ENCODE peak calls at places on chromosomes 4 and X, in nine cellular contexts. Z is BJ, T is GM13976, O is glutamatergic neuron, P is cardiac fibroblast, W is PC-3, M is fibroblast of lung, V is AG04449, L is astrocyte of the spinal cord. C is an unnamed sample.
A peak's percentile ranks its signal among the peaks of the same experiment; 100 is the strongest.

GRCh38 chrX:41333994-41334865 is at the start of gene DDX3X:
- DNase-seq in Z (peak; percentile 32), T (peak; percentile 85), O (peak; percentile 77), P (peak; percentile 91), W (peak; percentile 81), M (peak; percentile 87), V (no peak), L (peak; percentile 94), C (peak; percentile 33)

GRCh38 chr4:76984127-76984526 is 34.6 kb downstream of the SEPTIN11 start:
- DNase-seq in Z (no peak), T (peak; percentile 37), O (no peak), P (peak; percentile 71), W (peak; percentile 21), M (peak; percentile 59), V (no peak), L (peak; percentile 79), C (no peak)

GRCh38 chrX:153537080-153537479 is 19.6 kb downstream of the ATP2B3 start:
- DNase-seq in Z (no peak), T (no peak), O (no peak), P (no peak), W (no peak), M (no peak), V (no peak), L (no peak), C (no peak)

GRCh38 chrX:24149346-24150050 is at the start of gene ZFX:
- DNase-seq in Z (no peak), T (peak; percentile 58), O (peak; percentile 59), P (peak; percentile 75), W (peak; percentile 42), M (peak; percentile 76), V (no peak), L (peak; percentile 74), C (no peak)

GRCh38 chr4:19386786-19387185 is 864.9 kb upstream of the SLIT2 start:
- DNase-seq in Z (no peak), T (no peak), O (no peak), P (no peak), W (peak; percentile 38), M (peak; percentile 46), V (no peak), L (no peak), C (no peak)

GRCh38 chrX:51825432-51825831 is 68.0 kb upstream of the MAGED1 start:
- DNase-seq in Z (no peak), T (no peak), O (no peak), P (no peak), W (no peak), M (no peak), V (no peak), L (no peak), C (no peak)

GRCh38 chr4:81409836-81410235 is 61.9 kb downstream of the RASGEF1B start:
- DNase-seq in Z (no peak), T (no peak), O (no peak), P (no peak), W (no peak), M (no peak), V (no peak), L (no peak), C (no peak)

GRCh38 chr4:152674359-152674758 is 5.4 kb downstream of the TMEM154 start:
- DNase-seq in Z (no peak), T (no peak), O (no peak), P (no peak), W (no peak), M (no peak), V (no peak), L (no peak), C (no peak)

GRCh38 chr4:3121110-3121509 is 46.6 kb downstream of the HTT start:
- DNase-seq in Z (no peak), T (no peak), O (no peak), P (no peak), W (no peak), M (no peak), V (no peak), L (no peak), C (no peak)

GRCh38 chrX:80812176-80812575 is 2.5 kb upstream of the BRWD3 start:
- DNase-seq in Z (no peak), T (no peak), O (peak; percentile 14), P (peak; percentile 65), W (peak; percentile 26), M (peak; percentile 49), V (no peak), L (peak; percentile 47), C (no peak)

GRCh38 chrX:153817291-153817690 is 13.1 kb downstream of the PDZD4 start:
- DNase-seq in Z (no peak), T (no peak), O (no peak), P (no peak), W (no peak), M (no peak), V (no peak), L (no peak), C (no peak)

GRCh38 chr4:54941994-54942552 is 183.3 kb downstream of the KDR start:
- DNase-seq in Z (no peak), T (no peak), O (no peak), P (peak; percentile 22), W (no peak), M (no peak), V (no peak), L (no peak), C (no peak)

GRCh38 chr4:108192056-108192455 is 23.3 kb upstream of the LEF1 start:
- DNase-seq in Z (no peak), T (no peak), O (no peak), P (no peak), W (no peak), M (no peak), V (no peak), L (no peak), C (no peak)

GRCh38 chr4:112234952-112235609 is 3.5 kb downstream of the AP1AR start:
- DNase-seq in Z (peak; percentile 41), T (peak; percentile 58), O (peak; percentile 36), P (peak; percentile 90), W (peak; percentile 81), M (peak; percentile 83), V (peak; percentile 56), L (peak; percentile 85), C (peak; percentile 46)

GRCh38 chrX:37873220-37873619 is 25.8 kb upstream of the DYNLT3 start:
- DNase-seq in Z (no peak), T (no peak), O (no peak), P (no peak), W (no peak), M (no peak), V (no peak), L (no peak), C (no peak)

GRCh38 chr4:19729873-19730735 is 521.6 kb upstream of the SLIT2 start:
- DNase-seq in Z (no peak), T (no peak), O (no peak), P (peak; percentile 48), W (no peak), M (peak; percentile 68), V (no peak), L (peak; percentile 54), C (no peak)

GRCh38 chr4:184994623-184995010 is 23.7 kb upstream of the HELT start:
- DNase-seq in Z (no peak), T (no peak), O (no peak), P (no peak), W (no peak), M (no peak), V (no peak), L (no peak), C (no peak)

DNA sequence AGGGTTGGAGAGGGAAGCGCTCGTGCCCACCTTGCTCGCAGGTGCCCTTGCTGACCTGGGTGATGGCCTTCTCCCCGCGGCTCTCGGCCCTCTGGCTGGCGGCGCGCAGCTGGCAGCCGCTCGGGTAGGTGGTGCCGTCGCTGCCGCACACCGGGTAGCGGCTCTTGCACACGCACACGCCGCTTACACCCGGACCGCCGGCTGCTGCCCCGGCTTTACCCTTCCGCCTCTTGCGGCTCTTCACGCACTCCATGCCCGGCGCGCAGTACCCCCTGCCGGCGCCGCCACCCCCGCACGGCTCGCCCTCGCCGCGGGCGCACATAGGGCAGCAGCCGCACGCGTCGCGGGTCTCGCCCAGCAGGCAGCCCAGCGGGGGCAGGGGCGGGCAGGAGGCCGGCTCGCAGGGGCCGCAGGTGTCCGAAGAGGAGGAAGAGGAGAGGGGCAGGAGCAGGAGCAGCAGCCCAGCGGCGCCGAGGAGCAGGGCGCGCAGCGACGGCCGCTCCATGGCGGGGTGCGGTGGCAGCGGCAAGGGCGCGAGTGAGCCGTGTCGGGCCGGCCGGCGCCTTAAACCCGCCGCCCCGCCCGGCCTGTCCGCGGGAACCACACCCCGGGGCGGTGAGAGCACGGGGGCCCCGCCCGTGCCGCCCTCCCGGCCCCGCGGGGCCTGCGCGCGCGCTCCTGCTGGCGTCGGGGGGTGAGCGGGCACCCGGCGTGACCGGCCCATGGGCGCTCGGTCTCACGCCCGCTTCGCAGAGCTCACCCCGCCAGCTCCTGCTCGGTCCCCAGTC is at the start of gene IGFBP7:
- DNase-seq in Z (no peak), T (peak; percentile 57), O (peak; percentile 43), P (peak; percentile 77), W (no peak), M (peak; percentile 55), V (no peak), L (peak; percentile 60), C (no peak)
- TF ChIP-seq CTCF in Z (no peak), T (no peak), O (no peak), P (no peak), W (no peak), M (no peak), V (no peak), L (no peak), C (no peak)

GRCh38 chrX:3585719-3586118 is 127.7 kb downstream of the PRKX start:
- DNase-seq in Z (no peak), T (no peak), O (no peak), P (no peak), W (no peak), M (no peak), V (no peak), L (no peak), C (no peak)
- TF ChIP-seq CTCF in Z (no peak), T (no peak), O (no peak), P (no peak), W (peak; percentile 19), M (no peak), V (no peak), L (no peak), C (no peak)

DNA sequence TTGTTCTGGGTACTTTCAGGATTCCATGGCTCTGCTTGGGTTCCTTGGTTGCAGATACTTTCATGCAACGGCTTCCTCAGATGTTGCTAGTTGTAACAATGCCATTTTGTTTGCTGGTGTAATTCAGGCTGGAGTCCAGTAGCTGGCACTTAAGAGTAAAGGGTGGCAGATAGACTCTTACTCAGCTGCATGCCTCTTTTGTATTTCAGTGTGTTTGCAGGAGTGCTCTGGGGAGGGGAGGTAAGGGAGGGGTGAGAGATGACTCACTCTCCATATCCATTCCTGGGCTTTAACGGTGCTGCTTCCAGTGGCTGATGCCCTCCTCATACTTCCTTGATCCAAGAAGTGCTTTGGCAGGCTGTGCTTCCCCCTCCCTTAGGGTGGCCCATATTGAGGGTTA is 155.2 kb downstream of the ZNF330 start:
- DNase-seq in Z (peak; percentile 55), T (no peak), O (no peak), P (peak; percentile 79), W (peak; percentile 95), M (peak; percentile 93), V (peak; percentile 72), L (peak; percentile 81), C (peak; percentile 90)
- TF ChIP-seq CTCF in Z (peak; percentile 78), T (no peak), O (no peak), P (peak; percentile 88), W (peak; percentile 93), M (peak; percentile 46), V (peak; percentile 74), L (peak; percentile 63), C (peak; percentile 94)

DNA sequence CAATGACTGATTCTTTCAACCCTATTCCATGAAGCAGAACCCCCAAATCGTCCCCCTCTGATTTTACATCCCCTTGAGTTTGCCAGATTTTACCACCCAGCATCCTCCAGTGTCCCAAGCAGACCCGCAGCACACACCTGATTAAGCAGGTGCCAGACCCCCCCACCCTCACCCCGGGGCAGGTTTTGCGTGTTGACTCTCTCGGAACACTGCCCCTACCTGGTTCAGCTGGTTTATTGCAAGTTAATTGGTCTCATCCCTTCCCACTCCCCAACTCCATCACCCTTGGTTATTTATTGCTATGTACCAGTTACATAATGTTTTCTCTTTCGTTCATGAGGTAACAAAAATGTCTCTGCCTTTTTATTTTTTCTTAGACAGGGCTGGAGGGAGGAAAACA is 258.4 kb downstream of the BCOR start:
- DNase-seq in Z (no peak), T (no peak), O (no peak), P (no peak), W (no peak), M (no peak), V (no peak), L (no peak), C (no peak)
- TF ChIP-seq CTCF in Z (no peak), T (no peak), O (no peak), P (no peak), W (peak; percentile 27), M (no peak), V (no peak), L (no peak), C (no peak)

C was measured in epithelial cell of proximal tubule.